ENCODE peak calls at places on chromosome 15, in eight cellular contexts. Z, M, X, E, B, G, V and D are unnamed samples. For H3K4me1, the result is how much of the 10 kb centered on the place peaks cover.

GRCh38 chr15:87528873-87529272 is 727.7 kb downstream of the NTRK3 start:
- DNase-seq in Z (no peak), M (no peak), X (no peak), E (no peak), B (no peak), G (no peak), V (no peak), D (no peak)

GRCh38 chr15:67149859-67150824 is 84.7 kb downstream of the SMAD3 start:
- DNase-seq in Z (peak), M (peak), X (peak), E (peak), B (peak), G (peak), V (peak), D (peak)

GRCh38 chr15:58562135-58562534 is 130.3 kb downstream of the LIPC start:
- DNase-seq in Z (no peak), M (no peak), X (no peak), E (no peak), B (no peak), G (no peak), V (no peak), D (no peak)

GRCh38 chr15:79007066-79007465 is 62.2 kb upstream of the CTSH start:
- DNase-seq in Z (peak), M (peak), X (no peak), E (peak), B (no peak), G (peak), V (peak), D (peak)

GRCh38 chr15:84604804-84605203 is 4.0 kb downstream of the ZSCAN2 start:
- DNase-seq in Z (no peak), M (peak), X (no peak), E (no peak), B (no peak), G (no peak), V (no peak), D (no peak)

GRCh38 chr15:56967336-56967735 is 48.9 kb downstream of the TCF12 start:
- DNase-seq in Z (no peak), M (no peak), X (no peak), E (no peak), B (no peak), G (no peak), V (no peak), D (no peak)

GRCh38 chr15:33064878-33065277 is 129.6 kb downstream of the FMN1 start:
- DNase-seq in Z (no peak), M (peak), X (no peak), E (no peak), B (no peak), G (no peak), V (no peak), D (peak)

GRCh38 chr15:25727116-25727515 is 136.0 kb downstream of the ATP10A start:
- DNase-seq in Z (no peak), M (no peak), X (no peak), E (no peak), B (no peak), G (no peak), V (no peak), D (no peak)

GRCh38 chr15:47301481-47301880 is 415.8 kb upstream of the SEMA6D start:
- DNase-seq in Z (no peak), M (no peak), X (no peak), E (no peak), B (no peak), G (no peak), V (no peak), D (no peak)

GRCh38 chr15:90694987-90695386 is 22.2 kb upstream of the BLM start:
- DNase-seq in Z (no peak), M (no peak), X (no peak), E (no peak), B (no peak), G (no peak), V (no peak), D (no peak)

GRCh38 chr15:39461536-39462140 is 119.2 kb upstream of the THBS1 start:
- DNase-seq in Z (no peak), M (no peak), X (no peak), E (no peak), B (no peak), G (no peak), V (no peak), D (no peak)

GRCh38 chr15:27506752-27507151 is 535.8 kb downstream of the GABRG3 start:
- DNase-seq in Z (no peak), M (no peak), X (no peak), E (no peak), B (no peak), G (no peak), V (no peak), D (no peak)

GRCh38 chr15:62125763-62126162 is 39.3 kb downstream of the C2CD4B start:
- DNase-seq in Z (peak), M (peak), X (no peak), E (peak), B (no peak), G (no peak), V (peak), D (no peak)

GRCh38 chr15:59160880-59161593 is 45.6 kb upstream of the LDHAL6B start:
- DNase-seq in Z (peak), M (peak), X (no peak), E (peak), B (peak), G (peak), V (no peak), D (no peak)

GRCh38 chr15:68097029-68097428 is 42.9 kb downstream of the PIAS1 start:
- DNase-seq in Z (peak), M (no peak), X (no peak), E (no peak), B (no peak), G (no peak), V (no peak), D (no peak)

GRCh38 chr15:98853593-98854420 is 153.8 kb downstream of the PGPEP1L start:
- DNase-seq in Z (peak), M (no peak), X (no peak), E (no peak), B (no peak), G (peak), V (no peak), D (no peak)

GRCh38 chr15:38367476-38367875 is 86.5 kb upstream of the FAM98B start:
- DNase-seq in Z (no peak), M (peak), X (no peak), E (no peak), B (no peak), G (no peak), V (no peak), D (peak)

GRCh38 chr15:39362832-39363561 is 217.9 kb upstream of the THBS1 start:
- DNase-seq in Z (no peak), M (peak), X (no peak), E (no peak), B (no peak), G (no peak), V (no peak), D (peak)

GRCh38 chr15:82850242-82850591 is 40.8 kb downstream of the WHAMM start:
- DNase-seq in Z (no peak), M (peak), X (no peak), E (no peak), B (no peak), G (peak), V (no peak), D (no peak)

GRCh38 chr15:87626835-87627234 is 629.7 kb downstream of the NTRK3 start:
- DNase-seq in Z (no peak), M (no peak), X (no peak), E (no peak), B (no peak), G (no peak), V (no peak), D (no peak)

GRCh38 chr15:67941643-67942315 is 101.9 kb upstream of the RNU6-1 start:
- DNase-seq in Z (peak), M (peak), X (no peak), E (peak), B (no peak), G (no peak), V (no peak), D (no peak)

GRCh38 chr15:83656192-83656591 is 2.3 kb downstream of the ADAMTSL3 start:
- DNase-seq in Z (no peak), M (no peak), X (no peak), E (peak), B (no peak), G (no peak), V (no peak), D (no peak)

GRCh38 chr15:64000183-64000710 is 46.0 kb downstream of the DAPK2 start:
- DNase-seq in Z (no peak), M (no peak), X (no peak), E (peak), B (no peak), G (no peak), V (no peak), D (peak)

GRCh38 chr15:40982855-40983254 is 29.6 kb downstream of the CHAC1 start:
- DNase-seq in Z (no peak), M (peak), X (no peak), E (no peak), B (no peak), G (no peak), V (no peak), D (peak)

GRCh38 chr15:59020321-59020720 is 32.9 kb downstream of the RNF111 start:
- DNase-seq in Z (no peak), M (no peak), X (no peak), E (peak), B (no peak), G (no peak), V (no peak), D (no peak)

GRCh38 chr15:67997996-67998395 is 56.1 kb upstream of the PIAS1 start:
- DNase-seq in Z (peak), M (peak), X (no peak), E (no peak), B (no peak), G (no peak), V (no peak), D (no peak)

GRCh38 chr15:67564590-67565345 is 22.3 kb downstream of the MAP2K5 start:
- DNase-seq in Z (no peak), M (peak), X (no peak), E (no peak), B (no peak), G (no peak), V (no peak), D (no peak)

GRCh38 chr15:25176616-25176923 is 221.8 kb downstream of the SNRPN start:
- DNase-seq in Z (no peak), M (no peak), X (no peak), E (no peak), B (no peak), G (no peak), V (no peak), D (no peak)

GRCh38 chr15:64732156-64732860 is 43.1 kb downstream of the RBPMS2 start:
- DNase-seq in Z (peak), M (no peak), X (no peak), E (peak), B (no peak), G (no peak), V (no peak), D (peak)

GRCh38 chr15:76206325-76206976 is 104.8 kb downstream of the ETFA start:
- DNase-seq in Z (peak), M (peak), X (no peak), E (no peak), B (no peak), G (no peak), V (no peak), D (peak)

GRCh38 chr15:96343529-96344072 is 13.1 kb downstream of the NR2F2 start:
- DNase-seq in Z (no peak), M (no peak), X (no peak), E (no peak), B (no peak), G (peak), V (no peak), D (no peak)

GRCh38 chr15:96344120-96344705 is 13.7 kb downstream of the NR2F2 start:
- DNase-seq in Z (no peak), M (no peak), X (no peak), E (no peak), B (no peak), G (peak), V (no peak), D (peak)

GRCh38 chr15:96346409-96346808 is 15.9 kb downstream of the NR2F2 start:
- DNase-seq in Z (no peak), M (no peak), X (no peak), E (no peak), B (no peak), G (no peak), V (no peak), D (no peak)

GRCh38 chr15:96345560-96346389 is 15.3 kb downstream of the NR2F2 start:
- DNase-seq in Z (peak), M (peak), X (no peak), E (peak), B (no peak), G (peak), V (no peak), D (peak)

DNA sequence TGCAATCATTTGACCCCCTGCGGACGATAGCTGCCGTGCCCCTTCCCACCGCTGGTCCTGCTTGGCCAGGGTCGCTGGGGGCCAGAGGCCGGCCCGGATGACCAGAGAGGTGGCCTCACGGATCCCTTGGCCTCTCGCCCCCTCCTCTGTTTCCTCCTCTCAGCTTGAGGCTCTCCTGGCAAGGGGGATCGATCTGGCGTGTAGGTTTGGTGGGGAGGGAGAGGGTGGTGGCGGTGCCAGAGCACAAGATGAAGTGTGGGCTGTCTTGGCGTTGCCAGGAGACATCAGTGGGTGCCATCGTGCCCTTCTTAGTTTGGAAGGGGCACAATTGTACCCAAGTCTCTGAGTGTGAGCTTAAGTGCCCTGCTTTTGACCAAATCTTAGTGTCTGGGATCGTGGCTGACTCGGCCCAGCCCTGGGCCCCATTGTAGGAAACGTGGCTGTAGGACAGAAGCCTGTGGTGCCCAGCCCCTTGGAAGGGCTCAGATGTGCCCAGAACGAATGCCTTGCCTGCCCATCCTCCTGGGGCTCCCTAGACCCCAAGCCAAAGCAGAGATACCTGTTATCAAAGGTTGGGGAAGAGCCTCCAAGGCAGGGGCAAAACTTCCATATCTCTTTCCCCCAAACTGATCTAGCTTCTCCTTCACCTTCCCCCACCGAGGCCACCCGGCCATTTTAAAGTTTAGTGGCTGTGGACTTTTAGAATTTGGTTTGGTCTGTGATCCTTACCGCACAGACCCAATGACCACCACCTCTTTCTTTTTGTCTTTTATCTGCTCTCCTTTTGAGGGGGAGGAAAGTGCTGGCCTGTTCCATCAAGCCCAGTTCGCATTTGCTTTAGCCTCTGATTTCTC is 14.4 kb downstream of the NR2F2 start:
- DNase-seq in Z (no peak), M (no peak), X (no peak), E (no peak), B (no peak), G (peak), V (no peak), D (peak)
- H3K4me1 ChIP-seq in Z (under half), M (under half), X (under half), E (under half), B (half or more), G (half or more), V (under half), D (under half)

GRCh38 chr15:93070901-93071300 is 18.1 kb downstream of the RGMA start:
- DNase-seq in Z (no peak), M (no peak), X (no peak), E (no peak), B (no peak), G (no peak), V (no peak), D (no peak)

GRCh38 chr15:93071469-93071891 is 17.5 kb downstream of the RGMA start:
- DNase-seq in Z (no peak), M (no peak), X (no peak), E (no peak), B (no peak), G (no peak), V (no peak), D (no peak)

GRCh38 chr15:93073465-93073952 is 15.5 kb downstream of the RGMA start:
- DNase-seq in Z (no peak), M (no peak), X (no peak), E (no peak), B (no peak), G (peak), V (no peak), D (no peak)

GRCh38 chr15:93072011-93072410 is 17.0 kb downstream of the RGMA start:
- DNase-seq in Z (no peak), M (peak), X (no peak), E (no peak), B (no peak), G (peak), V (no peak), D (peak)

GRCh38 chr15:93072440-93073394 is 16.3 kb downstream of the RGMA start:
- DNase-seq in Z (peak), M (peak), X (no peak), E (peak), B (no peak), G (peak), V (peak), D (peak)
- TF ChIP-seq CTCF in Z (no peak), M (no peak), X (peak), E (no peak), B (no peak), G (no peak), V (no peak), D (no peak)

DNA sequence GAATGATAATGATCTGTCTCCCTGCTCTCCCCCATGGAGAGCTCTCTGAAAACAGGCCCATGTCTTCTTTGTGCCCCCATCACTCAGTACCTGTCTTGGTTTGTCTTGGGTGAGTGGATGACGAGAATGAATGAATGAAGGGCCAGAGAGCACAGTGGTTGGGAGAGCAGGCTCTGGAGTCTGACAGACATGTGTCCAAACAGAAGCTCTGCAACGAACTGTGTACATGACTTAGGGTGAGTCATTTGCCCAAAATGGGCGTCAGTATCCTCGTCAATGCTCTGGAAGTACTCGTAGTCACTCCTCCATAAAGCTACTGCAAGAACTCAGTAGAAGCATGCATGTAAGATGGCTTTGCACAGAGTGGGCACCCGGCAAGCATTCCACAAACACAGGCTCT is 170.2 kb upstream of the TLE3 start:
- DNase-seq in Z (no peak), M (peak), X (no peak), E (no peak), B (no peak), G (no peak), V (no peak), D (peak)
- H3K4me1 ChIP-seq in Z (under half), M (under half), X (under half), E (under half), B (under half), G (under half), V (under half), D (under half)

DNA sequence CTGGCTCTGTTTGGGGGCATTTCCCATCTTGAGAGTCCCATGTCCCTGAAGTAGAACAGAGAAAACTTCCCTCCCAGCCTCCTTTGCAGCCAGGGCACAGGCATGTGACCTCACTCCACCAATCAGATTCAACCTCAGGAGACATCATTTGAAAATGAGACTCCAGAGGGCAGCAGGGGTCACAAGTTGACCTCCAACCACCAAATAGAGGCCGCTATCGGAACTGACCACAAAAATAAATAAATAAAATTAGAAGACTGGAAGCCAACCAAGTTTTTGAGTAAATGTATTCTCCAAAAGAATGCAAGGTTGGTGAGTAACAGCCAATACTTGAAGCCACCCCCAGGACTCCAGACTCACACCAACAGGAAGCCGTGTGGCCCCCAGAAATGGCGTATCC is 106.5 kb downstream of the CHSY1 start:
- DNase-seq in Z (peak), M (peak), X (no peak), E (peak), B (no peak), G (peak), V (no peak), D (peak)
- TF ChIP-seq CTCF in Z (no peak), M (no peak), X (no peak), E (no peak), B (no peak), G (no peak), V (no peak), D (no peak)

GRCh38 chr15:35692256-35692867 is 146.4 kb upstream of the DPH6 start:
- DNase-seq in Z (no peak), M (no peak), X (no peak), E (no peak), B (no peak), G (no peak), V (no peak), D (no peak)

GRCh38 chr15:35693887-35694286 is 147.9 kb upstream of the DPH6 start:
- DNase-seq in Z (no peak), M (no peak), X (no peak), E (peak), B (no peak), G (no peak), V (no peak), D (no peak)

GRCh38 chr15:35695002-35695401 is 149.0 kb upstream of the DPH6 start:
- DNase-seq in Z (no peak), M (no peak), X (no peak), E (no peak), B (no peak), G (no peak), V (no peak), D (no peak)

GRCh38 chr15:35691176-35691761 is 145.3 kb upstream of the DPH6 start:
- DNase-seq in Z (no peak), M (no peak), X (no peak), E (no peak), B (no peak), G (no peak), V (no peak), D (no peak)

GRCh38 chr15:35693286-35693685 is 147.3 kb upstream of the DPH6 start:
- DNase-seq in Z (no peak), M (peak), X (no peak), E (no peak), B (no peak), G (no peak), V (no peak), D (no peak)
- H3K4me1 ChIP-seq in Z (under half), M (under half), X (under half), E (under half), B (under half), G (under half), V (under half), D (half or more)

DNA sequence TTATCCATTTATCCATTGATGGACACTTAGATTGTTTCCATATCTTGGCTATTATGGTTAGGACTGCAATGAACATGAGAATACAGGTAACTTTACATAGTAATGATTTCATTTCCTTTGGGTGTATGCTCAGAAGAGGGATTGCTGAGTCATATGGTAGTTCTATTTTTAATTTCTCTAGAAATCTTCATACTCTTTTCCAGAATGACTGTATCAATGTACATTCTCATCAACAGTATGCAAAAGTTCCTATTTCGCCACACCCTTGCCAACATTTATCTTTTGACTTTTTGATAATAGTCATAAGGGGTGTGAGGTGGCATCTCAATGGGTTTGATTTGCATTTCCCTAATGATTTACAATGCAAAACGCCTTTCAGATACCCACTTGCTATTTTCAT is 6.2 kb upstream of the NIPA1 start:
- DNase-seq in Z (no peak), M (no peak), X (no peak), E (no peak), B (no peak), G (no peak), V (no peak), D (peak)
- TF ChIP-seq CTCF in Z (no peak), M (no peak), X (no peak), E (no peak), B (no peak), G (no peak), V (no peak), D (no peak)

GRCh38 chr15:51848811-51849210 is 19.4 kb downstream of the TMOD3 start:
- DNase-seq in Z (no peak), M (no peak), X (no peak), E (no peak), B (no peak), G (no peak), V (no peak), D (no peak)
- H3K4me1 ChIP-seq in Z (half or more), M (under half), X (under half), E (under half), B (under half), G (under half), V (half or more), D (under half)